ENCODE peak calls at places on chromosomes 3 and 15, in ten cellular contexts. One of them, this sample, is unnamed.

GRCh38 chr3:17420668-17421067 is 321.8 kb downstream of the TBC1D5 start:
- DNase-seq in A549: no peak
- DNase-seq in AG10803: no peak
- DNase-seq in bronchial epithelial cell: peak
- DNase-seq in mammary epithelial cell: no peak
- DNase-seq in astrocyte of the spinal cord: no peak
- DNase-seq in PC-3: peak
- DNase-seq in esophagus squamous epithelium: no peak
- DNase-seq in AG09309: no peak
- DNase-seq in tibial artery: no peak
- DNase-seq in this sample: no peak

GRCh38 chr15:54803139-54803808 is 393.5 kb downstream of the RSL24D1 start:
- DNase-seq in A549: peak
- DNase-seq in AG10803: no peak
- DNase-seq in bronchial epithelial cell: peak
- DNase-seq in mammary epithelial cell: peak
- DNase-seq in astrocyte of the spinal cord: no peak
- DNase-seq in PC-3: peak
- DNase-seq in esophagus squamous epithelium: no peak
- DNase-seq in AG09309: no peak
- DNase-seq in tibial artery: no peak
- DNase-seq in this sample: no peak

GRCh38 chr3:97839944-97840343 is 18.1 kb downstream of the CRYBG3 start:
- DNase-seq in A549: no peak
- DNase-seq in AG10803: no peak
- DNase-seq in bronchial epithelial cell: no peak
- DNase-seq in mammary epithelial cell: no peak
- DNase-seq in astrocyte of the spinal cord: no peak
- DNase-seq in PC-3: no peak
- DNase-seq in esophagus squamous epithelium: no peak
- DNase-seq in AG09309: no peak
- DNase-seq in tibial artery: no peak
- DNase-seq in this sample: no peak

GRCh38 chr15:66633851-66634250 is 68.1 kb upstream of the LCTL start:
- DNase-seq in A549: no peak
- DNase-seq in AG10803: no peak
- DNase-seq in bronchial epithelial cell: no peak
- DNase-seq in mammary epithelial cell: no peak
- DNase-seq in astrocyte of the spinal cord: no peak
- DNase-seq in PC-3: no peak
- DNase-seq in esophagus squamous epithelium: no peak
- DNase-seq in AG09309: no peak
- DNase-seq in tibial artery: no peak
- DNase-seq in this sample: no peak

GRCh38 chr3:44885618-44886017 is 11.2 kb downstream of the TGM4 start:
- DNase-seq in A549: peak
- DNase-seq in AG10803: peak
- DNase-seq in bronchial epithelial cell: peak
- DNase-seq in mammary epithelial cell: peak
- DNase-seq in astrocyte of the spinal cord: peak
- DNase-seq in PC-3: peak
- DNase-seq in esophagus squamous epithelium: no peak
- DNase-seq in AG09309: peak
- DNase-seq in tibial artery: no peak
- DNase-seq in this sample: peak

GRCh38 chr3:51668756-51669155 is 2.3 kb upstream of the TEX264 start:
- DNase-seq in A549: no peak
- DNase-seq in AG10803: no peak
- DNase-seq in bronchial epithelial cell: no peak
- DNase-seq in mammary epithelial cell: no peak
- DNase-seq in astrocyte of the spinal cord: no peak
- DNase-seq in PC-3: no peak
- DNase-seq in esophagus squamous epithelium: no peak
- DNase-seq in AG09309: no peak
- DNase-seq in tibial artery: no peak
- DNase-seq in this sample: peak

GRCh38 chr3:39148116-39149058 is 5.0 kb downstream of the CSRNP1 start:
- DNase-seq in A549: no peak
- DNase-seq in AG10803: peak
- DNase-seq in bronchial epithelial cell: peak
- DNase-seq in mammary epithelial cell: no peak
- DNase-seq in astrocyte of the spinal cord: peak
- DNase-seq in PC-3: no peak
- DNase-seq in esophagus squamous epithelium: no peak
- DNase-seq in AG09309: no peak
- DNase-seq in tibial artery: no peak
- DNase-seq in this sample: no peak

GRCh38 chr3:124556636-124557035 is 173.6 kb upstream of the UMPS start:
- DNase-seq in A549: no peak
- DNase-seq in AG10803: no peak
- DNase-seq in bronchial epithelial cell: no peak
- DNase-seq in mammary epithelial cell: no peak
- DNase-seq in astrocyte of the spinal cord: no peak
- DNase-seq in PC-3: no peak
- DNase-seq in esophagus squamous epithelium: no peak
- DNase-seq in AG09309: no peak
- DNase-seq in tibial artery: no peak
- DNase-seq in this sample: no peak

GRCh38 chr3:36697397-36698001 is 66.9 kb downstream of the DCLK3 start:
- DNase-seq in A549: no peak
- DNase-seq in AG10803: no peak
- DNase-seq in bronchial epithelial cell: no peak
- DNase-seq in mammary epithelial cell: no peak
- DNase-seq in astrocyte of the spinal cord: no peak
- DNase-seq in PC-3: peak
- DNase-seq in esophagus squamous epithelium: no peak
- DNase-seq in AG09309: no peak
- DNase-seq in tibial artery: no peak
- DNase-seq in this sample: no peak

GRCh38 chr15:60553163-60553562 is 74.2 kb upstream of the ICE2 start:
- DNase-seq in A549: no peak
- DNase-seq in AG10803: no peak
- DNase-seq in bronchial epithelial cell: no peak
- DNase-seq in mammary epithelial cell: no peak
- DNase-seq in astrocyte of the spinal cord: no peak
- DNase-seq in PC-3: no peak
- DNase-seq in esophagus squamous epithelium: no peak
- DNase-seq in AG09309: no peak
- DNase-seq in tibial artery: no peak
- DNase-seq in this sample: no peak

GRCh38 chr3:98529856-98530459 is 1.8 kb upstream of the GPR15 start:
- DNase-seq in A549: no peak
- DNase-seq in AG10803: no peak
- DNase-seq in bronchial epithelial cell: no peak
- DNase-seq in mammary epithelial cell: no peak
- DNase-seq in astrocyte of the spinal cord: no peak
- DNase-seq in PC-3: no peak
- DNase-seq in esophagus squamous epithelium: no peak
- DNase-seq in AG09309: no peak
- DNase-seq in tibial artery: no peak
- DNase-seq in this sample: no peak

GRCh38 chr3:186110975-186111974 is 2.4 kb upstream of the ETV5 start:
- DNase-seq in A549: no peak
- DNase-seq in AG10803: no peak
- DNase-seq in bronchial epithelial cell: no peak
- DNase-seq in mammary epithelial cell: no peak
- DNase-seq in astrocyte of the spinal cord: no peak
- DNase-seq in PC-3: no peak
- DNase-seq in esophagus squamous epithelium: no peak
- DNase-seq in AG09309: no peak
- DNase-seq in tibial artery: peak
- DNase-seq in this sample: no peak

GRCh38 chr3:115624898-115625297 is 1.6 kb downstream of the GAP43 start:
- DNase-seq in A549: no peak
- DNase-seq in AG10803: no peak
- DNase-seq in bronchial epithelial cell: no peak
- DNase-seq in mammary epithelial cell: no peak
- DNase-seq in astrocyte of the spinal cord: no peak
- DNase-seq in PC-3: no peak
- DNase-seq in esophagus squamous epithelium: no peak
- DNase-seq in AG09309: no peak
- DNase-seq in tibial artery: no peak
- DNase-seq in this sample: no peak

GRCh38 chr3:115626006-115626409 is 2.7 kb downstream of the GAP43 start:
- DNase-seq in A549: no peak
- DNase-seq in AG10803: no peak
- DNase-seq in bronchial epithelial cell: no peak
- DNase-seq in mammary epithelial cell: no peak
- DNase-seq in astrocyte of the spinal cord: no peak
- DNase-seq in PC-3: no peak
- DNase-seq in esophagus squamous epithelium: no peak
- DNase-seq in AG09309: no peak
- DNase-seq in tibial artery: no peak
- DNase-seq in this sample: no peak

GRCh38 chr3:115628075-115628412 is 4.7 kb downstream of the GAP43 start:
- DNase-seq in A549: no peak
- DNase-seq in AG10803: no peak
- DNase-seq in bronchial epithelial cell: no peak
- DNase-seq in mammary epithelial cell: no peak
- DNase-seq in astrocyte of the spinal cord: no peak
- DNase-seq in PC-3: no peak
- DNase-seq in esophagus squamous epithelium: no peak
- DNase-seq in AG09309: no peak
- DNase-seq in tibial artery: no peak
- DNase-seq in this sample: no peak

GRCh38 chr3:115627180-115628074 is 4.1 kb downstream of the GAP43 start:
- DNase-seq in A549: no peak
- DNase-seq in AG10803: no peak
- DNase-seq in bronchial epithelial cell: no peak
- DNase-seq in mammary epithelial cell: no peak
- DNase-seq in astrocyte of the spinal cord: no peak
- DNase-seq in PC-3: no peak
- DNase-seq in esophagus squamous epithelium: no peak
- DNase-seq in AG09309: no peak
- DNase-seq in tibial artery: no peak
- DNase-seq in this sample: no peak

GRCh38 chr3:115626711-115627110 is 3.4 kb downstream of the GAP43 start:
- DNase-seq in A549: no peak
- DNase-seq in AG10803: no peak
- DNase-seq in bronchial epithelial cell: no peak
- DNase-seq in mammary epithelial cell: no peak
- DNase-seq in astrocyte of the spinal cord: no peak
- DNase-seq in PC-3: no peak
- DNase-seq in esophagus squamous epithelium: no peak
- DNase-seq in AG09309: no peak
- DNase-seq in tibial artery: no peak
- DNase-seq in this sample: no peak
- H3K4me3 ChIP-seq in A549: no peak
- H3K4me3 ChIP-seq in AG10803: no peak
- H3K4me3 ChIP-seq in bronchial epithelial cell: no peak
- H3K4me3 ChIP-seq in mammary epithelial cell: no peak
- H3K4me3 ChIP-seq in astrocyte of the spinal cord: no peak
- H3K4me3 ChIP-seq in PC-3: no peak
- H3K4me3 ChIP-seq in esophagus squamous epithelium: no peak
- H3K4me3 ChIP-seq in AG09309: no peak
- H3K4me3 ChIP-seq in tibial artery: no peak
- H3K4me3 ChIP-seq in this sample: no peak

GRCh38 chr3:14405886-14406238 is 3.5 kb downstream of the SLC6A6 start:
- DNase-seq in A549: no peak
- DNase-seq in AG10803: no peak
- DNase-seq in bronchial epithelial cell: no peak
- DNase-seq in mammary epithelial cell: no peak
- DNase-seq in astrocyte of the spinal cord: no peak
- DNase-seq in PC-3: peak
- DNase-seq in esophagus squamous epithelium: no peak
- DNase-seq in AG09309: no peak
- DNase-seq in tibial artery: no peak
- DNase-seq in this sample: no peak
- TF ChIP-seq CTCF in A549: peak
- TF ChIP-seq CTCF in AG10803: no peak
- TF ChIP-seq CTCF in bronchial epithelial cell: no peak
- TF ChIP-seq CTCF in mammary epithelial cell: no peak
- TF ChIP-seq CTCF in astrocyte of the spinal cord: no peak
- TF ChIP-seq CTCF in PC-3: no peak
- TF ChIP-seq CTCF in esophagus squamous epithelium: no peak
- TF ChIP-seq CTCF in AG09309: no peak
- TF ChIP-seq CTCF in tibial artery: no peak
- TF ChIP-seq CTCF in this sample: no peak

DNA sequence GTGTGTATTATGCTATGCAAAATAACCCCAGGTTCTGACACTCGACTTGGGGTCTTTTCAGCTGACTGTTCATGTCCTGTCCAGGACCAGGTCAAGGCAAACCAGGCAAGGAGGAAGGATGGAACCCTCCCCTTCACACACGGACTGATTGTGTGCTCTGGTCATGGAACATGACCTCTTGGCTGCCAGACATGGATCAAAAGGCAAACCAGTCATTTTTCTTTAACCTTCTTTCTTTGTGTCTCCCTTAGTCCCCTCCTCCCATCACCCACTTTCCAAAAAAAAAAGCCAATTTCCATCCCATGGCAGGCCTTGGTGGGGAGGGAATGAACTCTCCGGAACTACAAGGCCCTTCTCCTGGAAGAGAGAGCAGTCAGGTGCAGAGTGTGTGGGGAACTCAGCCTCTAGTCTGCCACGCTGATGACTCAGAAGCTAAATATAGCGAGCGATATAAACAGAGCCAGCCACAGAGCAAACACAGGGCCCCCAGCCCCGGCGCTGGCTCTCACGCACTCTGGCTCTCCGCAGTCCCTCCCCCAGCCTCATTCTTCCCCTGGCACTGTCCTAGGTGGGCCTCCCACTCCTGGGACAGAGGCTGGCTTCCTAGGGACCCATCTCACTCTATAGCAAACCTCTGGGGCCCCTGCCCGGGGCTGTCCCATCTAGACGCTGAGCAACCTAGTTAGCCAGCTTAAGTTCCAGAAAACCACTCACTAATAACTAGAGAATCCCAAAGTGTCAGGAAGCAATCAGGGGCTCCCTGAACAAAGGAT is 10.0 kb downstream of the BMF start:
- DNase-seq in A549: peak
- DNase-seq in AG10803: peak
- DNase-seq in bronchial epithelial cell: peak
- DNase-seq in mammary epithelial cell: peak
- DNase-seq in astrocyte of the spinal cord: peak
- DNase-seq in PC-3: peak
- DNase-seq in esophagus squamous epithelium: no peak
- DNase-seq in AG09309: peak
- DNase-seq in tibial artery: peak
- DNase-seq in this sample: peak
- H3K4me3 ChIP-seq in A549: no peak
- H3K4me3 ChIP-seq in AG10803: no peak
- H3K4me3 ChIP-seq in bronchial epithelial cell: no peak
- H3K4me3 ChIP-seq in mammary epithelial cell: no peak
- H3K4me3 ChIP-seq in astrocyte of the spinal cord: no peak
- H3K4me3 ChIP-seq in PC-3: peak
- H3K4me3 ChIP-seq in esophagus squamous epithelium: no peak
- H3K4me3 ChIP-seq in AG09309: no peak
- H3K4me3 ChIP-seq in tibial artery: peak
- H3K4me3 ChIP-seq in this sample: no peak

DNA sequence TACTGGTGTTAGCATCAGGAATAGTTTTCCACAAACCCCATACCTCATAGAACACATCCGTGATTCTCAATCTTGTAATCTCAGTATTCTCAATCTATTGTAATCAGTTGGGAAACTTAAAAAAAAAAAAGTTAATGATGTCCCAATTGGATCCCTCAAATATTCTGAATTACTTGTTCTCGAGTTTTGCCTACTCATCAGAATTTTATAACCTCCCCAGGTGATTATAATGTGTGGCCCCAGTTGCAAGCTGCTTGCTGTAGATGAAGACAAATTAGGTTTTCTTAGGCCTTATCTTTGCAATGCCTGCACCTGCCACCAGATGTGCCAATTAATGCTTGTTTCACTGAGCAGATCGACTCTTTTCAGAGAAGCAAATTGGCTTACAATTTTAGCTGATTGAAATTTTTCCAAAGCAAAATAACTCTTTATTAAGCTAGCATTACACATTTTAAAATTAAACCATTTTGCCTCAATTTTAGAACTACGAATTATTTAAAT is 19.0 kb upstream of the DIPK2A start:
- DNase-seq in A549: no peak
- DNase-seq in AG10803: no peak
- DNase-seq in bronchial epithelial cell: no peak
- DNase-seq in mammary epithelial cell: no peak
- DNase-seq in astrocyte of the spinal cord: no peak
- DNase-seq in PC-3: peak
- DNase-seq in esophagus squamous epithelium: no peak
- DNase-seq in AG09309: no peak
- DNase-seq in tibial artery: no peak
- DNase-seq in this sample: no peak
- TF ChIP-seq CTCF in A549: no peak
- TF ChIP-seq CTCF in AG10803: no peak
- TF ChIP-seq CTCF in bronchial epithelial cell: no peak
- TF ChIP-seq CTCF in mammary epithelial cell: peak
- TF ChIP-seq CTCF in astrocyte of the spinal cord: no peak
- TF ChIP-seq CTCF in PC-3: no peak
- TF ChIP-seq CTCF in esophagus squamous epithelium: no peak
- TF ChIP-seq CTCF in AG09309: no peak
- TF ChIP-seq CTCF in tibial artery: no peak
- TF ChIP-seq CTCF in this sample: peak